ENCODE peak calls at places on chromosome 20, in six cellular contexts. B, V, S, H, R and O are unnamed samples.

GRCh38 chr20:62316331-62317166 is 13.8 kb downstream of the ADRM1 start:
- DNase-seq in B (no peak), V (no peak), S (no peak), H (no peak), R (no peak), O (no peak)

GRCh38 chr20:37521091-37521771 is at the start of gene NNAT:
- DNase-seq in B (no peak), V (no peak), S (no peak), H (peak), R (peak), O (no peak)

GRCh38 chr20:6104493-6105188 is 18.2 kb downstream of the FERMT1 start:
- DNase-seq in B (no peak), V (no peak), S (no peak), H (no peak), R (no peak), O (no peak)

GRCh38 chr20:41669708-41670263 is 51.6 kb upstream of the CHD6 start:
- DNase-seq in B (no peak), V (peak), S (no peak), H (no peak), R (no peak), O (no peak)

GRCh38 chr20:59933296-59933848 is at the start of gene SYCP2:
- DNase-seq in B (no peak), V (no peak), S (no peak), H (peak), R (no peak), O (no peak)

GRCh38 chr20:7703436-7703835 is 236.8 kb downstream of the HAO1 start:
- DNase-seq in B (no peak), V (no peak), S (no peak), H (no peak), R (no peak), O (no peak)

GRCh38 chr20:53032021-53033001 is 60.2 kb downstream of the TSHZ2 start:
- DNase-seq in B (no peak), V (no peak), S (no peak), H (no peak), R (no peak), O (peak)

GRCh38 chr20:58640446-58640845 is 10.6 kb upstream of the STX16 start:
- DNase-seq in B (no peak), V (no peak), S (no peak), H (no peak), R (no peak), O (peak)

DNA sequence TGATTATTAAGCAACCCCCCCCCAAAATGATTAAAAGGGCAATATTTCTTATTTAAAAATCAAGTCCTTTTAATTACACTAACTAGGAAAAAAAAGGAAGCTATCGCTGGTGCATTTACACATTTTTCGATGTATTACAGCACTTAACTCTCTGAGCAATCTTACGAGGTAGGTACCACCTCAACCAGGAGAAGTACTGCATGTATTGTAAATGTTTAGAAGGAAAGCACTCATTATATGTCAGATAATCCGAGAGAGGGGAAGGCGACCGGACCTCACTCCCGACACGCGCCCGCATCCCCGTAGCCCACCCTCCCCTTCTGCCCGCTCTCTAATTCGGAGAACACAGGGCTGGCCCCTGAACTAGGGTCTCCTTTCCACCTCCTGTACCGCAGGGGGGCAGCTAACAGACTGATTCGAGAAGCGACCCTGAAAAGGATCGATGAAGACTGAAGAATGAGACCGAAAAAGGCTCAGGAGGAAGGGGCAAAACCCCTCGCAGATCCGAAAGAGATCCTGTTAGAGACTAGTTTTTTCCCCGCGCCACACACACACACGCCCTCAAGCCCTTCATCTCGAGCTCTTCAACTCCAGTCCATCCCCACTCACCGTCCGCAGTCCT is 337 bp downstream of the ESF1 start:
- DNase-seq in B (no peak), V (no peak), S (no peak), H (peak), R (peak), O (no peak)
- TF ChIP-seq CTCF in B (no peak), V (no peak), S (no peak), H (no peak), R (no peak), O (no peak)

DNA sequence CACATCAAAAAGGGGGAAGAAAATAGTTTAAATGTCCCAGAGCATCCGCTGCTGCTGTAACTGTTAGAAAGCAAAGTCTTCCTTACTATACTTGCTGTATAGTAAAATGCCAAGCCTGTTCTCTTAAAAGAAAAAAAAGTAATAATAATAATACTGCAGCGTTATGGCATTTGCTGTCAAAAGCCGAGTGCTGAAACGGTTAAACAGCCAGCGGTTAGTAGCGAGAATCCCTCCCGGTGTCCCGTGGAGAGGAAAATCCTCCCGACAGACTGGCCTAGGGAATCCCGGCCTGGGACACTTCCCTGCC is 19.5 kb upstream of the NFATC2 start:
- DNase-seq in B (no peak), V (no peak), S (no peak), H (no peak), R (no peak), O (no peak)
- TF ChIP-seq CTCF in B (no peak), V (no peak), S (no peak), H (no peak), R (no peak), O (no peak)

GRCh38 chr20:707711-708110 is 32.1 kb upstream of the SCRT2 start:
- DNase-seq in B (no peak), V (no peak), S (no peak), H (no peak), R (no peak), O (no peak)
- TF ChIP-seq CTCF in B (no peak), V (no peak), S (no peak), H (no peak), R (no peak), O (no peak)

GRCh38 chr20:43658723-43659419 is 8.0 kb upstream of the MYBL2 start:
- DNase-seq in B (no peak), V (peak), S (no peak), H (no peak), R (no peak), O (no peak)
- TF ChIP-seq CTCF in B (peak), V (peak), S (no peak), H (no peak), R (no peak), O (no peak)

GRCh38 chr20:22385602-22386299 is 198.6 kb downstream of the FOXA2 start:
- DNase-seq in B (no peak), V (no peak), S (no peak), H (no peak), R (no peak), O (peak)
- TF ChIP-seq CTCF in B (peak), V (peak), S (no peak), H (no peak), R (no peak), O (peak)

GRCh38 chr20:35617397-35618031 is 1.9 kb downstream of the SPAG4 start:
- DNase-seq in B (no peak), V (no peak), S (no peak), H (peak), R (peak), O (peak)
- TF ChIP-seq CTCF in B (peak), V (no peak), S (peak), H (peak), R (peak), O (no peak)

DNA sequence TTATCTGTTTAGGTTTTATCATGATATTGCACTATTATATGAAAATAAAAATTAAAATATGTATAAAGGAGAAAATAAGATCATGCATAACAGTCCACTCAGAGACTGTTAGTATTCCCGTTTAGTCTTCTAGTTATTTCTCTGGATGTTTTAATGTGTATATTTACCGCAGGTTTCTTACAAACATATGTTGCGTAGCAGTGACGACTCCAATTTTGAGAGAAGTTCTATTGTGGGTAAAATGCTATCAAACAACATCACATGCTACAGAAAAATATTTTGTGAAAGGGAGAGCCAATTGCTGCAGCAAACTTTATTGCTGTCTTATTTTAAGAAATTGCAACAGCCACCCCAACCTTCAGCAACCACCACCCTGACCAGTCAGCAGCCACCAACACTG is 72.4 kb upstream of the NXT1 start:
- DNase-seq in B (no peak), V (no peak), S (no peak), H (no peak), R (no peak), O (no peak)
- TF ChIP-seq CTCF in B (no peak), V (no peak), S (no peak), H (no peak), R (no peak), O (no peak)